ENCODE peak calls at places on chromosomes 13 and 19, in ten cellular contexts. One of them, this sample, is unnamed.

GRCh38 chr13:24184855-24185254 is 24.3 kb downstream of the SPATA13 start:
- DNase-seq in T1000: no peak
- DNase-seq in hypothalamus: no peak
- DNase-seq in neural crest cell: no peak
- DNase-seq in stimulated activated CD4-positive, alpha-beta T cell treated with anti-CD3 and anti-CD28 coated beads, Interleukin-15, amount 100 ng/mL, for 24 hours: no peak
- DNase-seq in hepatocyte: no peak
- DNase-seq in tibial artery: no peak
- DNase-seq in activated CD4-positive, alpha-beta T cell treated with anti-CD3 and anti-CD28 coated beads, Interleukin-2, amount 50 U/mL, for 48 hours: no peak
- DNase-seq in type B pancreatic cell: no peak
- DNase-seq in iris pigment epithelial cell: no peak
- DNase-seq in this sample: no peak

GRCh38 chr19:56873493-56873892 is 33.0 kb upstream of the PEG3 start:
- DNase-seq in T1000: no peak
- DNase-seq in hypothalamus: no peak
- DNase-seq in neural crest cell: no peak
- DNase-seq in stimulated activated CD4-positive, alpha-beta T cell treated with anti-CD3 and anti-CD28 coated beads, Interleukin-15, amount 100 ng/mL, for 24 hours: no peak
- DNase-seq in hepatocyte: no peak
- DNase-seq in tibial artery: no peak
- DNase-seq in activated CD4-positive, alpha-beta T cell treated with anti-CD3 and anti-CD28 coated beads, Interleukin-2, amount 50 U/mL, for 48 hours: no peak
- DNase-seq in type B pancreatic cell: no peak
- DNase-seq in iris pigment epithelial cell: no peak
- DNase-seq in this sample: no peak

GRCh38 chr19:55266404-55266803 is 7.6 kb upstream of the PPP6R1 start:
- DNase-seq in T1000: no peak
- DNase-seq in hypothalamus: no peak
- DNase-seq in neural crest cell: no peak
- DNase-seq in stimulated activated CD4-positive, alpha-beta T cell treated with anti-CD3 and anti-CD28 coated beads, Interleukin-15, amount 100 ng/mL, for 24 hours: no peak
- DNase-seq in hepatocyte: no peak
- DNase-seq in tibial artery: no peak
- DNase-seq in activated CD4-positive, alpha-beta T cell treated with anti-CD3 and anti-CD28 coated beads, Interleukin-2, amount 50 U/mL, for 48 hours: no peak
- DNase-seq in type B pancreatic cell: no peak
- DNase-seq in iris pigment epithelial cell: no peak
- DNase-seq in this sample: no peak

GRCh38 chr19:16888629-16889371 is at the start of gene F2RL3:
- DNase-seq in T1000: no peak
- DNase-seq in hypothalamus: no peak
- DNase-seq in neural crest cell: no peak
- DNase-seq in stimulated activated CD4-positive, alpha-beta T cell treated with anti-CD3 and anti-CD28 coated beads, Interleukin-15, amount 100 ng/mL, for 24 hours: no peak
- DNase-seq in hepatocyte: no peak
- DNase-seq in tibial artery: peak
- DNase-seq in activated CD4-positive, alpha-beta T cell treated with anti-CD3 and anti-CD28 coated beads, Interleukin-2, amount 50 U/mL, for 48 hours: no peak
- DNase-seq in type B pancreatic cell: no peak
- DNase-seq in iris pigment epithelial cell: no peak
- DNase-seq in this sample: peak

GRCh38 chr13:83340170-83340569 is 542.1 kb downstream of the SLITRK1 start:
- DNase-seq in T1000: no peak
- DNase-seq in hypothalamus: no peak
- DNase-seq in neural crest cell: no peak
- DNase-seq in stimulated activated CD4-positive, alpha-beta T cell treated with anti-CD3 and anti-CD28 coated beads, Interleukin-15, amount 100 ng/mL, for 24 hours: no peak
- DNase-seq in hepatocyte: peak
- DNase-seq in tibial artery: no peak
- DNase-seq in activated CD4-positive, alpha-beta T cell treated with anti-CD3 and anti-CD28 coated beads, Interleukin-2, amount 50 U/mL, for 48 hours: no peak
- DNase-seq in type B pancreatic cell: no peak
- DNase-seq in iris pigment epithelial cell: no peak
- DNase-seq in this sample: no peak

GRCh38 chr19:7845390-7846179 is 15.6 kb downstream of the EVI5L start:
- DNase-seq in T1000: no peak
- DNase-seq in hypothalamus: no peak
- DNase-seq in neural crest cell: no peak
- DNase-seq in stimulated activated CD4-positive, alpha-beta T cell treated with anti-CD3 and anti-CD28 coated beads, Interleukin-15, amount 100 ng/mL, for 24 hours: no peak
- DNase-seq in hepatocyte: no peak
- DNase-seq in tibial artery: no peak
- DNase-seq in activated CD4-positive, alpha-beta T cell treated with anti-CD3 and anti-CD28 coated beads, Interleukin-2, amount 50 U/mL, for 48 hours: no peak
- DNase-seq in type B pancreatic cell: no peak
- DNase-seq in iris pigment epithelial cell: no peak
- DNase-seq in this sample: no peak

GRCh38 chr19:8567522-8568172 is 9.6 kb downstream of the MYO1F start:
- DNase-seq in T1000: no peak
- DNase-seq in hypothalamus: no peak
- DNase-seq in neural crest cell: no peak
- DNase-seq in stimulated activated CD4-positive, alpha-beta T cell treated with anti-CD3 and anti-CD28 coated beads, Interleukin-15, amount 100 ng/mL, for 24 hours: no peak
- DNase-seq in hepatocyte: no peak
- DNase-seq in tibial artery: no peak
- DNase-seq in activated CD4-positive, alpha-beta T cell treated with anti-CD3 and anti-CD28 coated beads, Interleukin-2, amount 50 U/mL, for 48 hours: no peak
- DNase-seq in type B pancreatic cell: no peak
- DNase-seq in iris pigment epithelial cell: no peak
- DNase-seq in this sample: no peak

GRCh38 chr13:24683833-24684599 is 3.8 kb downstream of the ATP12A start:
- DNase-seq in T1000: no peak
- DNase-seq in hypothalamus: peak
- DNase-seq in neural crest cell: peak
- DNase-seq in stimulated activated CD4-positive, alpha-beta T cell treated with anti-CD3 and anti-CD28 coated beads, Interleukin-15, amount 100 ng/mL, for 24 hours: peak
- DNase-seq in hepatocyte: peak
- DNase-seq in tibial artery: peak
- DNase-seq in activated CD4-positive, alpha-beta T cell treated with anti-CD3 and anti-CD28 coated beads, Interleukin-2, amount 50 U/mL, for 48 hours: peak
- DNase-seq in type B pancreatic cell: no peak
- DNase-seq in iris pigment epithelial cell: peak
- DNase-seq in this sample: peak

GRCh38 chr13:27372896-27373295 is 51.5 kb upstream of the GTF3A start:
- DNase-seq in T1000: no peak
- DNase-seq in hypothalamus: no peak
- DNase-seq in neural crest cell: no peak
- DNase-seq in stimulated activated CD4-positive, alpha-beta T cell treated with anti-CD3 and anti-CD28 coated beads, Interleukin-15, amount 100 ng/mL, for 24 hours: no peak
- DNase-seq in hepatocyte: peak
- DNase-seq in tibial artery: no peak
- DNase-seq in activated CD4-positive, alpha-beta T cell treated with anti-CD3 and anti-CD28 coated beads, Interleukin-2, amount 50 U/mL, for 48 hours: no peak
- DNase-seq in type B pancreatic cell: no peak
- DNase-seq in iris pigment epithelial cell: no peak
- DNase-seq in this sample: no peak

GRCh38 chr19:2624537-2625091 is 77.9 kb downstream of the GNG7 start:
- DNase-seq in T1000: no peak
- DNase-seq in hypothalamus: no peak
- DNase-seq in neural crest cell: no peak
- DNase-seq in stimulated activated CD4-positive, alpha-beta T cell treated with anti-CD3 and anti-CD28 coated beads, Interleukin-15, amount 100 ng/mL, for 24 hours: no peak
- DNase-seq in hepatocyte: peak
- DNase-seq in tibial artery: no peak
- DNase-seq in activated CD4-positive, alpha-beta T cell treated with anti-CD3 and anti-CD28 coated beads, Interleukin-2, amount 50 U/mL, for 48 hours: no peak
- DNase-seq in type B pancreatic cell: no peak
- DNase-seq in iris pigment epithelial cell: no peak
- DNase-seq in this sample: no peak

GRCh38 chr13:48976677-48977625 is 1.2 kb downstream of the FNDC3A start:
- DNase-seq in T1000: no peak
- DNase-seq in hypothalamus: no peak
- DNase-seq in neural crest cell: no peak
- DNase-seq in stimulated activated CD4-positive, alpha-beta T cell treated with anti-CD3 and anti-CD28 coated beads, Interleukin-15, amount 100 ng/mL, for 24 hours: no peak
- DNase-seq in hepatocyte: peak
- DNase-seq in tibial artery: no peak
- DNase-seq in activated CD4-positive, alpha-beta T cell treated with anti-CD3 and anti-CD28 coated beads, Interleukin-2, amount 50 U/mL, for 48 hours: no peak
- DNase-seq in type B pancreatic cell: no peak
- DNase-seq in iris pigment epithelial cell: peak
- DNase-seq in this sample: no peak

GRCh38 chr19:43727593-43727853 is 11.6 kb downstream of the IRGC start:
- DNase-seq in T1000: no peak
- DNase-seq in hypothalamus: no peak
- DNase-seq in neural crest cell: no peak
- DNase-seq in stimulated activated CD4-positive, alpha-beta T cell treated with anti-CD3 and anti-CD28 coated beads, Interleukin-15, amount 100 ng/mL, for 24 hours: no peak
- DNase-seq in hepatocyte: no peak
- DNase-seq in tibial artery: no peak
- DNase-seq in activated CD4-positive, alpha-beta T cell treated with anti-CD3 and anti-CD28 coated beads, Interleukin-2, amount 50 U/mL, for 48 hours: no peak
- DNase-seq in type B pancreatic cell: no peak
- DNase-seq in iris pigment epithelial cell: no peak
- DNase-seq in this sample: no peak

GRCh38 chr19:1210227-1210538 is 4.6 kb downstream of the STK11 start:
- DNase-seq in T1000: no peak
- DNase-seq in hypothalamus: peak
- DNase-seq in neural crest cell: no peak
- DNase-seq in stimulated activated CD4-positive, alpha-beta T cell treated with anti-CD3 and anti-CD28 coated beads, Interleukin-15, amount 100 ng/mL, for 24 hours: no peak
- DNase-seq in hepatocyte: no peak
- DNase-seq in tibial artery: no peak
- DNase-seq in activated CD4-positive, alpha-beta T cell treated with anti-CD3 and anti-CD28 coated beads, Interleukin-2, amount 50 U/mL, for 48 hours: no peak
- DNase-seq in type B pancreatic cell: no peak
- DNase-seq in iris pigment epithelial cell: no peak
- DNase-seq in this sample: no peak

GRCh38 chr19:3809881-3810707 is 23.9 kb upstream of the MATK start:
- DNase-seq in T1000: no peak
- DNase-seq in hypothalamus: no peak
- DNase-seq in neural crest cell: no peak
- DNase-seq in stimulated activated CD4-positive, alpha-beta T cell treated with anti-CD3 and anti-CD28 coated beads, Interleukin-15, amount 100 ng/mL, for 24 hours: no peak
- DNase-seq in hepatocyte: no peak
- DNase-seq in tibial artery: no peak
- DNase-seq in activated CD4-positive, alpha-beta T cell treated with anti-CD3 and anti-CD28 coated beads, Interleukin-2, amount 50 U/mL, for 48 hours: no peak
- DNase-seq in type B pancreatic cell: no peak
- DNase-seq in iris pigment epithelial cell: no peak
- DNase-seq in this sample: no peak

GRCh38 chr13:33322474-33322827 is 36.9 kb upstream of the STARD13 start:
- DNase-seq in T1000: no peak
- DNase-seq in hypothalamus: no peak
- DNase-seq in neural crest cell: no peak
- DNase-seq in stimulated activated CD4-positive, alpha-beta T cell treated with anti-CD3 and anti-CD28 coated beads, Interleukin-15, amount 100 ng/mL, for 24 hours: no peak
- DNase-seq in hepatocyte: no peak
- DNase-seq in tibial artery: peak
- DNase-seq in activated CD4-positive, alpha-beta T cell treated with anti-CD3 and anti-CD28 coated beads, Interleukin-2, amount 50 U/mL, for 48 hours: no peak
- DNase-seq in type B pancreatic cell: no peak
- DNase-seq in iris pigment epithelial cell: peak
- DNase-seq in this sample: no peak

GRCh38 chr13:106038752-106039151 is 496.7 kb downstream of the EFNB2 start:
- DNase-seq in T1000: no peak
- DNase-seq in hypothalamus: no peak
- DNase-seq in neural crest cell: no peak
- DNase-seq in stimulated activated CD4-positive, alpha-beta T cell treated with anti-CD3 and anti-CD28 coated beads, Interleukin-15, amount 100 ng/mL, for 24 hours: no peak
- DNase-seq in hepatocyte: no peak
- DNase-seq in tibial artery: no peak
- DNase-seq in activated CD4-positive, alpha-beta T cell treated with anti-CD3 and anti-CD28 coated beads, Interleukin-2, amount 50 U/mL, for 48 hours: no peak
- DNase-seq in type B pancreatic cell: no peak
- DNase-seq in iris pigment epithelial cell: peak
- DNase-seq in this sample: no peak

GRCh38 chr13:30355405-30355741 is 48.0 kb upstream of the KATNAL1 start:
- DNase-seq in T1000: no peak
- DNase-seq in hypothalamus: no peak
- DNase-seq in neural crest cell: peak
- DNase-seq in stimulated activated CD4-positive, alpha-beta T cell treated with anti-CD3 and anti-CD28 coated beads, Interleukin-15, amount 100 ng/mL, for 24 hours: peak
- DNase-seq in hepatocyte: peak
- DNase-seq in tibial artery: no peak
- DNase-seq in activated CD4-positive, alpha-beta T cell treated with anti-CD3 and anti-CD28 coated beads, Interleukin-2, amount 50 U/mL, for 48 hours: no peak
- DNase-seq in type B pancreatic cell: no peak
- DNase-seq in iris pigment epithelial cell: no peak
- DNase-seq in this sample: peak

GRCh38 chr19:2047449-2048103 is 3.5 kb downstream of the MKNK2 start:
- DNase-seq in T1000: peak
- DNase-seq in hypothalamus: no peak
- DNase-seq in neural crest cell: no peak
- DNase-seq in stimulated activated CD4-positive, alpha-beta T cell treated with anti-CD3 and anti-CD28 coated beads, Interleukin-15, amount 100 ng/mL, for 24 hours: peak
- DNase-seq in hepatocyte: peak
- DNase-seq in tibial artery: peak
- DNase-seq in activated CD4-positive, alpha-beta T cell treated with anti-CD3 and anti-CD28 coated beads, Interleukin-2, amount 50 U/mL, for 48 hours: no peak
- DNase-seq in type B pancreatic cell: no peak
- DNase-seq in iris pigment epithelial cell: peak
- DNase-seq in this sample: no peak

GRCh38 chr19:45446295-45446694 is 21.5 kb upstream of the FOSB start:
- DNase-seq in T1000: no peak
- DNase-seq in hypothalamus: no peak
- DNase-seq in neural crest cell: no peak
- DNase-seq in stimulated activated CD4-positive, alpha-beta T cell treated with anti-CD3 and anti-CD28 coated beads, Interleukin-15, amount 100 ng/mL, for 24 hours: no peak
- DNase-seq in hepatocyte: peak
- DNase-seq in tibial artery: no peak
- DNase-seq in activated CD4-positive, alpha-beta T cell treated with anti-CD3 and anti-CD28 coated beads, Interleukin-2, amount 50 U/mL, for 48 hours: no peak
- DNase-seq in type B pancreatic cell: no peak
- DNase-seq in iris pigment epithelial cell: no peak
- DNase-seq in this sample: peak

GRCh38 chr19:4009990-4010807 is 2.7 kb downstream of the PIAS4 start:
- DNase-seq in T1000: no peak
- DNase-seq in hypothalamus: no peak
- DNase-seq in neural crest cell: no peak
- DNase-seq in stimulated activated CD4-positive, alpha-beta T cell treated with anti-CD3 and anti-CD28 coated beads, Interleukin-15, amount 100 ng/mL, for 24 hours: no peak
- DNase-seq in hepatocyte: peak
- DNase-seq in tibial artery: no peak
- DNase-seq in activated CD4-positive, alpha-beta T cell treated with anti-CD3 and anti-CD28 coated beads, Interleukin-2, amount 50 U/mL, for 48 hours: no peak
- DNase-seq in type B pancreatic cell: no peak
- DNase-seq in iris pigment epithelial cell: peak
- DNase-seq in this sample: no peak

GRCh38 chr13:45472171-45472705 is 7.5 kb downstream of the COG3 start:
- DNase-seq in T1000: no peak
- DNase-seq in hypothalamus: no peak
- DNase-seq in neural crest cell: no peak
- DNase-seq in stimulated activated CD4-positive, alpha-beta T cell treated with anti-CD3 and anti-CD28 coated beads, Interleukin-15, amount 100 ng/mL, for 24 hours: no peak
- DNase-seq in hepatocyte: no peak
- DNase-seq in tibial artery: no peak
- DNase-seq in activated CD4-positive, alpha-beta T cell treated with anti-CD3 and anti-CD28 coated beads, Interleukin-2, amount 50 U/mL, for 48 hours: no peak
- DNase-seq in type B pancreatic cell: no peak
- DNase-seq in iris pigment epithelial cell: peak
- DNase-seq in this sample: no peak

GRCh38 chr19:57512845-57513244 is 13.1 kb downstream of the ZNF773 start:
- DNase-seq in T1000: no peak
- DNase-seq in hypothalamus: no peak
- DNase-seq in neural crest cell: no peak
- DNase-seq in stimulated activated CD4-positive, alpha-beta T cell treated with anti-CD3 and anti-CD28 coated beads, Interleukin-15, amount 100 ng/mL, for 24 hours: no peak
- DNase-seq in hepatocyte: no peak
- DNase-seq in tibial artery: no peak
- DNase-seq in activated CD4-positive, alpha-beta T cell treated with anti-CD3 and anti-CD28 coated beads, Interleukin-2, amount 50 U/mL, for 48 hours: no peak
- DNase-seq in type B pancreatic cell: no peak
- DNase-seq in iris pigment epithelial cell: peak
- DNase-seq in this sample: no peak

GRCh38 chr13:38577048-38577447 is 109.8 kb upstream of the FREM2 start:
- DNase-seq in T1000: no peak
- DNase-seq in hypothalamus: no peak
- DNase-seq in neural crest cell: no peak
- DNase-seq in stimulated activated CD4-positive, alpha-beta T cell treated with anti-CD3 and anti-CD28 coated beads, Interleukin-15, amount 100 ng/mL, for 24 hours: no peak
- DNase-seq in hepatocyte: peak
- DNase-seq in tibial artery: no peak
- DNase-seq in activated CD4-positive, alpha-beta T cell treated with anti-CD3 and anti-CD28 coated beads, Interleukin-2, amount 50 U/mL, for 48 hours: no peak
- DNase-seq in type B pancreatic cell: no peak
- DNase-seq in iris pigment epithelial cell: peak
- DNase-seq in this sample: no peak

GRCh38 chr13:67549331-67549730 is 319.2 kb upstream of the PCDH9 start:
- DNase-seq in T1000: no peak
- DNase-seq in hypothalamus: no peak
- DNase-seq in neural crest cell: no peak
- DNase-seq in stimulated activated CD4-positive, alpha-beta T cell treated with anti-CD3 and anti-CD28 coated beads, Interleukin-15, amount 100 ng/mL, for 24 hours: no peak
- DNase-seq in hepatocyte: no peak
- DNase-seq in tibial artery: no peak
- DNase-seq in activated CD4-positive, alpha-beta T cell treated with anti-CD3 and anti-CD28 coated beads, Interleukin-2, amount 50 U/mL, for 48 hours: no peak
- DNase-seq in type B pancreatic cell: no peak
- DNase-seq in iris pigment epithelial cell: peak
- DNase-seq in this sample: no peak

GRCh38 chr19:12787458-12787857 is 3.8 kb upstream of the JUNB start:
- DNase-seq in T1000: no peak
- DNase-seq in hypothalamus: no peak
- DNase-seq in neural crest cell: no peak
- DNase-seq in stimulated activated CD4-positive, alpha-beta T cell treated with anti-CD3 and anti-CD28 coated beads, Interleukin-15, amount 100 ng/mL, for 24 hours: no peak
- DNase-seq in hepatocyte: no peak
- DNase-seq in tibial artery: no peak
- DNase-seq in activated CD4-positive, alpha-beta T cell treated with anti-CD3 and anti-CD28 coated beads, Interleukin-2, amount 50 U/mL, for 48 hours: no peak
- DNase-seq in type B pancreatic cell: no peak
- DNase-seq in iris pigment epithelial cell: no peak
- DNase-seq in this sample: no peak

GRCh38 chr19:30151081-30151480 is 209.0 kb downstream of the URI1 start:
- DNase-seq in T1000: no peak
- DNase-seq in hypothalamus: no peak
- DNase-seq in neural crest cell: no peak
- DNase-seq in stimulated activated CD4-positive, alpha-beta T cell treated with anti-CD3 and anti-CD28 coated beads, Interleukin-15, amount 100 ng/mL, for 24 hours: no peak
- DNase-seq in hepatocyte: no peak
- DNase-seq in tibial artery: no peak
- DNase-seq in activated CD4-positive, alpha-beta T cell treated with anti-CD3 and anti-CD28 coated beads, Interleukin-2, amount 50 U/mL, for 48 hours: no peak
- DNase-seq in type B pancreatic cell: no peak
- DNase-seq in iris pigment epithelial cell: no peak
- DNase-seq in this sample: no peak

GRCh38 chr13:21735621-21736401 is 64.9 kb downstream of the FGF9 start:
- DNase-seq in T1000: no peak
- DNase-seq in hypothalamus: no peak
- DNase-seq in neural crest cell: no peak
- DNase-seq in stimulated activated CD4-positive, alpha-beta T cell treated with anti-CD3 and anti-CD28 coated beads, Interleukin-15, amount 100 ng/mL, for 24 hours: no peak
- DNase-seq in hepatocyte: no peak
- DNase-seq in tibial artery: no peak
- DNase-seq in activated CD4-positive, alpha-beta T cell treated with anti-CD3 and anti-CD28 coated beads, Interleukin-2, amount 50 U/mL, for 48 hours: no peak
- DNase-seq in type B pancreatic cell: no peak
- DNase-seq in iris pigment epithelial cell: no peak
- DNase-seq in this sample: no peak

GRCh38 chr19:46381346-46381745 is 32.0 kb downstream of the CCDC8 start:
- DNase-seq in T1000: no peak
- DNase-seq in hypothalamus: no peak
- DNase-seq in neural crest cell: no peak
- DNase-seq in stimulated activated CD4-positive, alpha-beta T cell treated with anti-CD3 and anti-CD28 coated beads, Interleukin-15, amount 100 ng/mL, for 24 hours: no peak
- DNase-seq in hepatocyte: no peak
- DNase-seq in tibial artery: no peak
- DNase-seq in activated CD4-positive, alpha-beta T cell treated with anti-CD3 and anti-CD28 coated beads, Interleukin-2, amount 50 U/mL, for 48 hours: no peak
- DNase-seq in type B pancreatic cell: no peak
- DNase-seq in iris pigment epithelial cell: no peak
- DNase-seq in this sample: no peak